ENCODE peak calls at places on chromosome 17, in ten cellular contexts. One of them, this sample, is unnamed.
A peak's percentile ranks its signal among the peaks of the same experiment; 100 is the strongest.

GRCh38 chr17:31672161-31672819 is 186.8 kb downstream of the COPRS start:
- DNase-seq in hippocampal formation: no peak
- DNase-seq in C1 segment of cervical spinal cord: no peak
- DNase-seq in NCI-H524: no peak
- DNase-seq in activated naive CD4-positive, alpha-beta T cell: no peak
- DNase-seq in T-helper 1 cell: no peak
- DNase-seq in activated effector memory CD4-positive, alpha-beta T cell treated with anti-CD3 and anti-CD28 coated beads, Interleukin-2, amount 50 U/mL, for 16 hours: no peak
- DNase-seq in HS-5: no peak
- DNase-seq in NCI-H1417: no peak
- DNase-seq in spleen: no peak
- DNase-seq in this sample: no peak

GRCh38 chr17:63356275-63356905 is 89.7 kb downstream of the CYB561 start:
- DNase-seq in hippocampal formation: no peak
- DNase-seq in C1 segment of cervical spinal cord: no peak
- DNase-seq in NCI-H524: no peak
- DNase-seq in activated naive CD4-positive, alpha-beta T cell: no peak
- DNase-seq in T-helper 1 cell: no peak
- DNase-seq in activated effector memory CD4-positive, alpha-beta T cell treated with anti-CD3 and anti-CD28 coated beads, Interleukin-2, amount 50 U/mL, for 16 hours: no peak
- DNase-seq in HS-5: peak; percentile 76
- DNase-seq in NCI-H1417: no peak
- DNase-seq in spleen: no peak
- DNase-seq in this sample: no peak

GRCh38 chr17:72182256-72182890 is 61.6 kb downstream of the SOX9 start:
- DNase-seq in hippocampal formation: peak; percentile 43
- DNase-seq in C1 segment of cervical spinal cord: peak; percentile 20
- DNase-seq in NCI-H524: no peak
- DNase-seq in activated naive CD4-positive, alpha-beta T cell: no peak
- DNase-seq in T-helper 1 cell: no peak
- DNase-seq in activated effector memory CD4-positive, alpha-beta T cell treated with anti-CD3 and anti-CD28 coated beads, Interleukin-2, amount 50 U/mL, for 16 hours: no peak
- DNase-seq in HS-5: no peak
- DNase-seq in NCI-H1417: no peak
- DNase-seq in spleen: no peak
- DNase-seq in this sample: peak; percentile 20

GRCh38 chr17:50192116-50192872 is 9.1 kb downstream of the COL1A1 start:
- DNase-seq in hippocampal formation: no peak
- DNase-seq in C1 segment of cervical spinal cord: no peak
- DNase-seq in NCI-H524: no peak
- DNase-seq in activated naive CD4-positive, alpha-beta T cell: no peak
- DNase-seq in T-helper 1 cell: no peak
- DNase-seq in activated effector memory CD4-positive, alpha-beta T cell treated with anti-CD3 and anti-CD28 coated beads, Interleukin-2, amount 50 U/mL, for 16 hours: no peak
- DNase-seq in HS-5: no peak
- DNase-seq in NCI-H1417: no peak
- DNase-seq in spleen: no peak
- DNase-seq in this sample: no peak

GRCh38 chr17:1684307-1685189 is at the start of gene PRPF8:
- DNase-seq in hippocampal formation: peak; percentile 98
- DNase-seq in C1 segment of cervical spinal cord: peak; percentile 92
- DNase-seq in NCI-H524: peak; percentile 97
- DNase-seq in activated naive CD4-positive, alpha-beta T cell: peak; percentile 97
- DNase-seq in T-helper 1 cell: peak; percentile 97
- DNase-seq in activated effector memory CD4-positive, alpha-beta T cell treated with anti-CD3 and anti-CD28 coated beads, Interleukin-2, amount 50 U/mL, for 16 hours: peak; percentile 99
- DNase-seq in HS-5: peak; percentile 92
- DNase-seq in NCI-H1417: peak; percentile 97
- DNase-seq in spleen: peak; percentile 97
- DNase-seq in this sample: peak; percentile 98

GRCh38 chr17:38735161-38735997 is 5.2 kb downstream of the CISD3 start:
- DNase-seq in hippocampal formation: no peak
- DNase-seq in C1 segment of cervical spinal cord: peak; percentile 60
- DNase-seq in NCI-H524: peak; percentile 67
- DNase-seq in activated naive CD4-positive, alpha-beta T cell: peak; percentile 58
- DNase-seq in T-helper 1 cell: peak; percentile 64
- DNase-seq in activated effector memory CD4-positive, alpha-beta T cell treated with anti-CD3 and anti-CD28 coated beads, Interleukin-2, amount 50 U/mL, for 16 hours: peak; percentile 92
- DNase-seq in HS-5: no peak
- DNase-seq in NCI-H1417: peak; percentile 64
- DNase-seq in spleen: peak; percentile 93
- DNase-seq in this sample: peak; percentile 66

GRCh38 chr17:82668631-82669099 is 20.4 kb upstream of the WDR45B start:
- DNase-seq in hippocampal formation: peak; percentile 80
- DNase-seq in C1 segment of cervical spinal cord: peak; percentile 53
- DNase-seq in NCI-H524: peak; percentile 5
- DNase-seq in activated naive CD4-positive, alpha-beta T cell: no peak
- DNase-seq in T-helper 1 cell: no peak
- DNase-seq in activated effector memory CD4-positive, alpha-beta T cell treated with anti-CD3 and anti-CD28 coated beads, Interleukin-2, amount 50 U/mL, for 16 hours: peak; percentile 66
- DNase-seq in HS-5: no peak
- DNase-seq in NCI-H1417: no peak
- DNase-seq in spleen: peak; percentile 83
- DNase-seq in this sample: peak; percentile 79

GRCh38 chr17:69468211-69468610 is 53.7 kb downstream of the MAP2K6 start:
- DNase-seq in hippocampal formation: no peak
- DNase-seq in C1 segment of cervical spinal cord: no peak
- DNase-seq in NCI-H524: peak; percentile 93
- DNase-seq in activated naive CD4-positive, alpha-beta T cell: no peak
- DNase-seq in T-helper 1 cell: no peak
- DNase-seq in activated effector memory CD4-positive, alpha-beta T cell treated with anti-CD3 and anti-CD28 coated beads, Interleukin-2, amount 50 U/mL, for 16 hours: no peak
- DNase-seq in HS-5: no peak
- DNase-seq in NCI-H1417: no peak
- DNase-seq in spleen: no peak
- DNase-seq in this sample: no peak

GRCh38 chr17:79913451-79913850 is 74.2 kb upstream of the CBX4 start:
- DNase-seq in hippocampal formation: no peak
- DNase-seq in C1 segment of cervical spinal cord: no peak
- DNase-seq in NCI-H524: no peak
- DNase-seq in activated naive CD4-positive, alpha-beta T cell: no peak
- DNase-seq in T-helper 1 cell: no peak
- DNase-seq in activated effector memory CD4-positive, alpha-beta T cell treated with anti-CD3 and anti-CD28 coated beads, Interleukin-2, amount 50 U/mL, for 16 hours: no peak
- DNase-seq in HS-5: no peak
- DNase-seq in NCI-H1417: no peak
- DNase-seq in spleen: peak; percentile 39
- DNase-seq in this sample: no peak

GRCh38 chr17:2067048-2067452 is 12.1 kb downstream of the HIC1 start:
- DNase-seq in hippocampal formation: no peak
- DNase-seq in C1 segment of cervical spinal cord: no peak
- DNase-seq in NCI-H524: no peak
- DNase-seq in activated naive CD4-positive, alpha-beta T cell: no peak
- DNase-seq in T-helper 1 cell: no peak
- DNase-seq in activated effector memory CD4-positive, alpha-beta T cell treated with anti-CD3 and anti-CD28 coated beads, Interleukin-2, amount 50 U/mL, for 16 hours: no peak
- DNase-seq in HS-5: no peak
- DNase-seq in NCI-H1417: no peak
- DNase-seq in spleen: no peak
- DNase-seq in this sample: no peak

GRCh38 chr17:48910370-48910769 is 2.2 kb downstream of the UBE2Z start:
- DNase-seq in hippocampal formation: peak; percentile 60
- DNase-seq in C1 segment of cervical spinal cord: no peak
- DNase-seq in NCI-H524: no peak
- DNase-seq in activated naive CD4-positive, alpha-beta T cell: no peak
- DNase-seq in T-helper 1 cell: no peak
- DNase-seq in activated effector memory CD4-positive, alpha-beta T cell treated with anti-CD3 and anti-CD28 coated beads, Interleukin-2, amount 50 U/mL, for 16 hours: no peak
- DNase-seq in HS-5: no peak
- DNase-seq in NCI-H1417: no peak
- DNase-seq in spleen: no peak
- DNase-seq in this sample: no peak

GRCh38 chr17:76370261-76370993 is 14.0 kb upstream of the SPHK1 start:
- DNase-seq in hippocampal formation: no peak
- DNase-seq in C1 segment of cervical spinal cord: no peak
- DNase-seq in NCI-H524: no peak
- DNase-seq in activated naive CD4-positive, alpha-beta T cell: no peak
- DNase-seq in T-helper 1 cell: no peak
- DNase-seq in activated effector memory CD4-positive, alpha-beta T cell treated with anti-CD3 and anti-CD28 coated beads, Interleukin-2, amount 50 U/mL, for 16 hours: no peak
- DNase-seq in HS-5: peak; percentile 96
- DNase-seq in NCI-H1417: no peak
- DNase-seq in spleen: no peak
- DNase-seq in this sample: peak; percentile 54

GRCh38 chr17:62687997-62688396 is 60.5 kb downstream of the MRC2 start:
- DNase-seq in hippocampal formation: no peak
- DNase-seq in C1 segment of cervical spinal cord: no peak
- DNase-seq in NCI-H524: peak; percentile 23
- DNase-seq in activated naive CD4-positive, alpha-beta T cell: no peak
- DNase-seq in T-helper 1 cell: no peak
- DNase-seq in activated effector memory CD4-positive, alpha-beta T cell treated with anti-CD3 and anti-CD28 coated beads, Interleukin-2, amount 50 U/mL, for 16 hours: no peak
- DNase-seq in HS-5: no peak
- DNase-seq in NCI-H1417: no peak
- DNase-seq in spleen: no peak
- DNase-seq in this sample: no peak

GRCh38 chr17:78409191-78409621 is 30.8 kb downstream of the PGS1 start:
- DNase-seq in hippocampal formation: no peak
- DNase-seq in C1 segment of cervical spinal cord: no peak
- DNase-seq in NCI-H524: peak; percentile 95
- DNase-seq in activated naive CD4-positive, alpha-beta T cell: no peak
- DNase-seq in T-helper 1 cell: no peak
- DNase-seq in activated effector memory CD4-positive, alpha-beta T cell treated with anti-CD3 and anti-CD28 coated beads, Interleukin-2, amount 50 U/mL, for 16 hours: no peak
- DNase-seq in HS-5: no peak
- DNase-seq in NCI-H1417: peak; percentile 94
- DNase-seq in spleen: no peak
- DNase-seq in this sample: peak; percentile 91

GRCh38 chr17:79798296-79799173 is 1.7 kb upstream of the CBX8 start:
- DNase-seq in hippocampal formation: no peak
- DNase-seq in C1 segment of cervical spinal cord: no peak
- DNase-seq in NCI-H524: peak; percentile 67
- DNase-seq in activated naive CD4-positive, alpha-beta T cell: no peak
- DNase-seq in T-helper 1 cell: no peak
- DNase-seq in activated effector memory CD4-positive, alpha-beta T cell treated with anti-CD3 and anti-CD28 coated beads, Interleukin-2, amount 50 U/mL, for 16 hours: no peak
- DNase-seq in HS-5: no peak
- DNase-seq in NCI-H1417: peak; percentile 75
- DNase-seq in spleen: no peak
- DNase-seq in this sample: no peak

GRCh38 chr17:81387235-81388060 is 7.8 kb upstream of the BAHCC1 start:
- DNase-seq in hippocampal formation: peak; percentile 36
- DNase-seq in C1 segment of cervical spinal cord: peak; percentile 66
- DNase-seq in NCI-H524: peak; percentile 46
- DNase-seq in activated naive CD4-positive, alpha-beta T cell: no peak
- DNase-seq in T-helper 1 cell: no peak
- DNase-seq in activated effector memory CD4-positive, alpha-beta T cell treated with anti-CD3 and anti-CD28 coated beads, Interleukin-2, amount 50 U/mL, for 16 hours: peak; percentile 82
- DNase-seq in HS-5: no peak
- DNase-seq in NCI-H1417: peak; percentile 67
- DNase-seq in spleen: no peak
- DNase-seq in this sample: peak; percentile 76

GRCh38 chr17:62891659-62892058 is 74.4 kb upstream of the TANC2 start:
- DNase-seq in hippocampal formation: no peak
- DNase-seq in C1 segment of cervical spinal cord: no peak
- DNase-seq in NCI-H524: no peak
- DNase-seq in activated naive CD4-positive, alpha-beta T cell: no peak
- DNase-seq in T-helper 1 cell: no peak
- DNase-seq in activated effector memory CD4-positive, alpha-beta T cell treated with anti-CD3 and anti-CD28 coated beads, Interleukin-2, amount 50 U/mL, for 16 hours: no peak
- DNase-seq in HS-5: no peak
- DNase-seq in NCI-H1417: peak; percentile 59
- DNase-seq in spleen: no peak
- DNase-seq in this sample: no peak

This sample was measured in transverse colon.